ENCODE peak calls at places on chromosomes 7 and 10, in six cellular contexts. D is fibroblast of lung, O is testis, F is kidney, S is mesendoderm, M is ovary. A is an unnamed sample.
A peak's percentile ranks its signal among the peaks of the same experiment; 100 is the strongest.

GRCh38 chr10:60810437-60811182 is 32.3 kb downstream of the CDK1 start:
- DNase-seq in D (peak; percentile 73), O (no peak), F (no peak), S (no peak), M (no peak), A (no peak)

GRCh38 chr10:98365698-98366530 is 49.1 kb downstream of the PYROXD2 start:
- DNase-seq in D (no peak), O (no peak), F (no peak), S (no peak), M (no peak), A (no peak)

GRCh38 chr7:128450913-128451312 is 4.8 kb upstream of the HILPDA start:
- DNase-seq in D (no peak), O (no peak), F (no peak), S (no peak), M (no peak), A (no peak)

GRCh38 chr10:21173964-21174669 is 277.0 kb upstream of the NEBL start:
- DNase-seq in D (peak; percentile 33), O (peak; percentile 18), F (peak; percentile 95), S (peak; percentile 77), M (peak; percentile 46), A (no peak)

GRCh38 chr7:17408245-17408903 is 109.9 kb downstream of the AHR start:
- DNase-seq in D (peak; percentile 94), O (peak; percentile 33), F (peak; percentile 64), S (no peak), M (peak; percentile 32), A (no peak)

GRCh38 chr7:149147730-149148653 is 739 bp downstream of the ZNF398 start:
- DNase-seq in D (peak; percentile 71), O (peak; percentile 66), F (peak; percentile 88), S (peak; percentile 60), M (peak; percentile 52), A (peak; percentile 59)

GRCh38 chr10:115772606-115773005 is 500.4 kb downstream of the GFRA1 start:
- DNase-seq in D (peak; percentile 92), O (no peak), F (no peak), S (no peak), M (no peak), A (no peak)

GRCh38 chr10:78209987-78210386 is 176.3 kb downstream of the RPS24 start:
- DNase-seq in D (no peak), O (no peak), F (no peak), S (no peak), M (no peak), A (no peak)

GRCh38 chr7:142795339-142795863 is 24.6 kb downstream of the PRSS2 start:
- DNase-seq in D (peak; percentile 15), O (no peak), F (peak; percentile 59), S (peak; percentile 79), M (no peak), A (peak; percentile 80)

GRCh38 chr10:106107711-106108110 is 1056.8 kb downstream of the SORCS1 start:
- DNase-seq in D (no peak), O (no peak), F (no peak), S (no peak), M (no peak), A (no peak)

GRCh38 chr7:5672468-5672867 is 109.0 kb downstream of the RNF216 start:
- DNase-seq in D (no peak), O (no peak), F (no peak), S (no peak), M (no peak), A (no peak)

GRCh38 chr10:35153723-35154122 is 27.1 kb downstream of the CREM start:
- DNase-seq in D (no peak), O (no peak), F (no peak), S (peak; percentile 39), M (no peak), A (no peak)

GRCh38 chr7:7861211-7861633 is 107.4 kb upstream of the GLCCI1 start:
- DNase-seq in D (peak; percentile 87), O (no peak), F (no peak), S (no peak), M (no peak), A (no peak)

GRCh38 chr7:7524121-7524520 is 11.6 kb downstream of the COL28A1 start:
- DNase-seq in D (no peak), O (no peak), F (no peak), S (no peak), M (no peak), A (no peak)

GRCh38 chr7:116955801-116956514 is 2.7 kb downstream of the ST7 start:
- DNase-seq in D (peak; percentile 53), O (peak; percentile 20), F (no peak), S (no peak), M (peak; percentile 38), A (no peak)

GRCh38 chr10:69335063-69335587 is 56.8 kb downstream of the HK1 start:
- DNase-seq in D (no peak), O (peak; percentile 32), F (peak; percentile 87), S (no peak), M (peak; percentile 63), A (no peak)

GRCh38 chr10:122044045-122044661 is 55.2 kb downstream of the TACC2 start:
- DNase-seq in D (peak; percentile 18), O (no peak), F (no peak), S (peak; percentile 49), M (no peak), A (no peak)

GRCh38 chr10:485776-486572 is 203.5 kb downstream of the DIP2C start:
- DNase-seq in D (no peak), O (no peak), F (no peak), S (no peak), M (peak; percentile 56), A (no peak)

GRCh38 chr10:119207713-119208552 is 562 bp downstream of the GRK5 start:
- DNase-seq in D (peak; percentile 64), O (peak; percentile 53), F (peak; percentile 84), S (no peak), M (peak; percentile 74), A (peak; percentile 33)

GRCh38 chr10:110209926-110210662 is 2.7 kb downstream of the MXI1 start:
- DNase-seq in D (peak; percentile 29), O (no peak), F (peak; percentile 87), S (peak; percentile 49), M (peak; percentile 83), A (peak; percentile 70)

GRCh38 chr7:23956769-23957556 is 246.9 kb downstream of the STK31 start:
- DNase-seq in D (peak; percentile 15), O (no peak), F (no peak), S (peak; percentile 71), M (no peak), A (no peak)

GRCh38 chr10:17781856-17782255 is 27.3 kb upstream of the MRC1 start:
- DNase-seq in D (no peak), O (no peak), F (no peak), S (peak; percentile 53), M (no peak), A (no peak)

GRCh38 chr10:4266387-4267083 is 481.5 kb upstream of the KLF6 start:
- DNase-seq in D (peak; percentile 71), O (peak; percentile 32), F (no peak), S (no peak), M (no peak), A (no peak)

GRCh38 chr10:76034236-76035009 is 603.0 kb downstream of the LRMDA start:
- DNase-seq in D (no peak), O (no peak), F (no peak), S (no peak), M (no peak), A (no peak)

GRCh38 chr7:1028775-1029636 is 15.3 kb upstream of the GPR146 start:
- DNase-seq in D (peak; percentile 94), O (peak; percentile 94), F (peak; percentile 93), S (peak; percentile 92), M (peak; percentile 84), A (peak; percentile 28)

GRCh38 chr10:20100157-20100556 is 283.9 kb downstream of the PLXDC2 start:
- DNase-seq in D (peak; percentile 58), O (no peak), F (no peak), S (peak; percentile 46), M (no peak), A (no peak)

GRCh38 chr10:78960316-78960800 is 108.4 kb upstream of the ZMIZ1 start:
- DNase-seq in D (peak; percentile 97), O (peak; percentile 64), F (no peak), S (no peak), M (peak; percentile 80), A (no peak)

GRCh38 chr7:135771961-135772638 is 23.5 kb upstream of the FAM180A start:
- DNase-seq in D (peak; percentile 92), O (no peak), F (no peak), S (peak; percentile 46), M (no peak), A (no peak)

GRCh38 chr7:29609162-29610030 is 45.8 kb downstream of the PRR15 start:
- DNase-seq in D (peak; percentile 74), O (no peak), F (no peak), S (peak; percentile 97), M (no peak), A (no peak)
- H3K4me1 ChIP-seq in D (peaks cover 8% of the 10 kb centered on the region), O (no peaks in the 10 kb centered on the region), F (no peaks in the 10 kb centered on the region), S (peaks cover 2% of the 10 kb centered on the region), M (peaks cover 6% of the 10 kb centered on the region), A (no peaks in the 10 kb centered on the region)

GRCh38 chr7:55096318-55096717 is 77.5 kb downstream of the EGFR start:
- DNase-seq in D (no peak), O (no peak), F (no peak), S (no peak), M (no peak), A (no peak)
- H3K27ac ChIP-seq in D (no peak overlapping the region), O (no peak overlapping the region), F (no peak overlapping the region), S (no peak overlapping the region), M (no peak overlapping the region), A (no peak overlapping the region)

DNA sequence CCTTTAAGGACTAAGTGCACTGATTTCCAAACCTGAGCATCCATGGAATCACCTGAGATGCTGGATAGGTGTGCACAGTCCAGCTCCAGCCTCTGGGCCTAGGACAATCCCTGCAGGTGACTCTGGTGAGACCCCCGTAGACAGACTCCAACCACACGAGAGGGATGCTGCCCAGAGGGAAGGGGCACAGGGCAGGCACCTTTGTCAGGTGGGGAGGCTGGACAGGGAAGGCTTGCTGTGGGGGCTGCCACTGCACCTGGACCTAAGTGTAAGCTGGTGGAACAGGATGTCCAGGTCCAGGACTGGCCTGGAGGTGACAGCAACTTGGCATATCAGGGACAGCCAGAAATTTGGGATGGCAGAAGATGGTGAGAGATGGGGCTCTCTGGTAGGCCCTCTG is 45.1 kb upstream of the CTBP2 start:
- DNase-seq in D (no peak), O (no peak), F (no peak), S (no peak), M (no peak), A (no peak)
- H3K4me1 ChIP-seq in D (no peaks in the 10 kb centered on the region), O (peaks cover 3% of the 10 kb centered on the region), F (no peaks in the 10 kb centered on the region), S (no peaks in the 10 kb centered on the region), M (peaks cover 15% of the 10 kb centered on the region), A (no peaks in the 10 kb centered on the region)

DNA sequence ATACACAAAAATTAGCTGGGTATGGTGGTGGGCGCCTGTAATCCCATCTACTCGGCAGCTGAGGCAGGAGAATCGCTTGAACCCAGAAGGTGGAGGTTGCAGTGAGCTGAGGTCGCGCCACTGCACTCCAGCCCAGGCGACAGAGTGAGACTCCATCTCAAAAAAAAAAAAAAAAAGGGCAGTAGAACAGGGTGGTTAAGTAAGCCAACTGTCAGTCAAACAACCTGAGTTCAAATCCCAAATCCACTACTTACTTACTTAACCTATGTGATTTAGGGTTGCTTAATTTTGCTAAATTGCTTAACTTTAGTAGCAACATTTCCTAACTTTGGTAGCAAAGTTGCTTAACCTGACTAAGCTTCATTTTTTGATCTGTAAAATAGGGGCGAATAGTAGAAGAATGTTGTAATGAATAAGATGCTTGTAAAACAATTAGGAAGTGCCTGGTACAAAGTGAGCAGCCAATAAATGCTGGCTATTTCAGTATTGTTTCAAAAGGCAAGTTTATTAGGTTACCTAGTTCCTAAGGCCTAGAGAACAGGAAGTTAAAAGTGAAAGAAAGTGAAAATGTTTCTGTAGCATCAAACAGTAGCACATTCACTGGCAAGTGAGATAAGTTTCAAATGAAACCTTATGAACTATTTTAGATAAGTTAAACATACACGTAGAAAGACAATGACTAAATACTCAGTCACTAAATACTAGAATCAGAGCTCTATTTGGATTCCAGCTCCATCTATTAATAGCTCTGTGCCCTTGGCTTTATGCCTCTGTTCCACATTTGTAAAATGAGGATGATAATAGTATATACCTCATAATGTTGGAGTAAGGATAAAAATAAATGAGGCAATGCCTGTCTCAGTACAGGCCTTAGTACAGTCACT is 64.3 kb downstream of the HOXA1 start:
- DNase-seq in D (peak; percentile 75), O (no peak), F (no peak), S (no peak), M (no peak), A (no peak)
- H3K27ac ChIP-seq in D (peak overlapping the region; percentile 45), O (no peak overlapping the region), F (no peak overlapping the region), S (no peak overlapping the region), M (no peak overlapping the region), A (peak overlapping the region; percentile 36)